ENCODE peak calls at places on chromosomes 3 and 15, in four cellular contexts. U is tibial artery, I is Peyer's patch, C is neural progenitor cell. A is an unnamed sample.

GRCh38 chr3:123154346-123154985 is 47.3 kb upstream of the SEC22A start:
- DNase-seq in C (no peak), I (no peak), U (no peak), A (no peak)

GRCh38 chr3:194057570-194058188 is 78.3 kb upstream of the HES1 start:
- DNase-seq in I (no peak), C (no peak), U (no peak), A (no peak)

GRCh38 chr3:175208316-175208715 is 349.2 kb downstream of the NAALADL2 start:
- DNase-seq in U (no peak), C (peak; percentile 20), I (no peak), A (no peak)

GRCh38 chr3:40504636-40505430 is 1.0 kb upstream of the ZNF620 start:
- DNase-seq in U (peak; percentile 80), I (no peak), C (no peak), A (no peak)

GRCh38 chr15:66095871-66096710 is 157.5 kb downstream of the MEGF11 start:
- DNase-seq in I (peak; percentile 27), U (peak; percentile 55), C (no peak), A (peak; percentile 59)

GRCh38 chr3:65751123-65751700 is 287.5 kb downstream of the MAGI1 start:
- DNase-seq in U (no peak), C (peak; percentile 90), I (peak; percentile 56), A (peak; percentile 28)

GRCh38 chr15:22227411-22227810 is 147.1 kb downstream of the OR4M2 start:
- DNase-seq in I (no peak), C (no peak), U (no peak), A (no peak)

GRCh38 chr3:139308156-139309017 is 35.4 kb upstream of the MRPS22 start:
- DNase-seq in I (no peak), C (peak; percentile 19), U (no peak), A (no peak)

GRCh38 chr15:60137711-60138396 is 133.7 kb downstream of the FOXB1 start:
- DNase-seq in U (no peak), I (no peak), C (no peak), A (no peak)

GRCh38 chr3:115581347-115582135 is 41.8 kb upstream of the GAP43 start:
- DNase-seq in I (no peak), U (no peak), C (no peak), A (no peak)

GRCh38 chr3:45118615-45119062 is 27.5 kb downstream of the CDCP1 start:
- DNase-seq in U (no peak), I (no peak), C (no peak), A (no peak)

GRCh38 chr3:120170223-120170622 is 76.0 kb upstream of the GSK3B start:
- DNase-seq in C (no peak), U (no peak), I (no peak), A (no peak)

GRCh38 chr15:20346082-20346805 is 195.4 kb downstream of the GOLGA6L6 start:
- DNase-seq in U (no peak), C (no peak), I (peak; percentile 43), A (peak; percentile 22)

GRCh38 chr3:115922681-115923347 is 299.5 kb downstream of the GAP43 start:
- DNase-seq in C (peak; percentile 26), I (no peak), U (no peak), A (peak; percentile 22)

GRCh38 chr3:16252243-16252978 is 12.3 kb downstream of the DPH3 start:
- DNase-seq in U (no peak), C (no peak), I (no peak), A (no peak)

GRCh38 chr3:179449621-179450020 is 1.6 kb downstream of the GNB4 start:
- DNase-seq in C (no peak), U (no peak), I (no peak), A (no peak)

GRCh38 chr3:150147776-150148175 is 177.1 kb upstream of the PFN2 start:
- DNase-seq in U (no peak), I (no peak), C (no peak), A (no peak)

GRCh38 chr3:121557426-121557934 is 10.3 kb upstream of the ARGFX start:
- DNase-seq in C (no peak), I (no peak), U (no peak), A (no peak)

GRCh38 chr3:121552797-121553196 is 7.0 kb upstream of the POLQ start:
- DNase-seq in U (no peak), C (no peak), I (no peak), A (no peak)

GRCh38 chr3:121552379-121552778 is 6.6 kb upstream of the POLQ start:
- DNase-seq in C (no peak), U (no peak), I (no peak), A (no peak)
- H3K4me3 ChIP-seq in C (no peak overlapping the region), U (no peak overlapping the region), I (no peak overlapping the region), A (no peak overlapping the region)

GRCh38 chr15:90942354-90943120 is 7.5 kb downstream of the UNC45A start:
- DNase-seq in I (no peak), C (no peak), U (no peak), A (no peak)
- H3K36me3 ChIP-seq in I (no peaks in the 10 kb centered on the region), C (no peaks in the 10 kb centered on the region), U (peaks cover 93% of the 10 kb centered on the region), A (peaks cover 43% of the 10 kb centered on the region)

DNA sequence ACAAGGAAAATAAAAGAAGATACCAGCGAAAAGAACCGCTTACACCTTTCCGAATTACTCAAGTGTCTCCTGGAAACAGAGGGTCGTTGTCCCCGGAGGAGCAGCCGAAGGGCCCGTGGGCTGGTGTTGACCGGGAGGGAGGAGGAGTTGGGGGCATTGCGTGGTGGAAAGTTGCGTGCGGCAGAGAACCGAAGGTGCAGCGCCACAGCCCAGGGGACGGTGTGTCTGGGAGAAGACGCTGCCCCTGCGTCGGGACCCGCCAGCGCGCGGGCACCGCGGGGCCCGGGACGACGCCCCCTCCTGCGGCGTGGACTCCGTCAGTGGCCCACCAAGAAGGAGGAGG is 325 bp downstream of the ALCAM start:
- DNase-seq in I (peak; percentile 64), C (peak; percentile 51), U (peak; percentile 69), A (peak; percentile 56)
- H3K27me3 ChIP-seq in I (no peaks in the 10 kb centered on the region), C (no peaks in the 10 kb centered on the region), U (no peaks in the 10 kb centered on the region), A (peaks cover 19% of the 10 kb centered on the region)

DNA sequence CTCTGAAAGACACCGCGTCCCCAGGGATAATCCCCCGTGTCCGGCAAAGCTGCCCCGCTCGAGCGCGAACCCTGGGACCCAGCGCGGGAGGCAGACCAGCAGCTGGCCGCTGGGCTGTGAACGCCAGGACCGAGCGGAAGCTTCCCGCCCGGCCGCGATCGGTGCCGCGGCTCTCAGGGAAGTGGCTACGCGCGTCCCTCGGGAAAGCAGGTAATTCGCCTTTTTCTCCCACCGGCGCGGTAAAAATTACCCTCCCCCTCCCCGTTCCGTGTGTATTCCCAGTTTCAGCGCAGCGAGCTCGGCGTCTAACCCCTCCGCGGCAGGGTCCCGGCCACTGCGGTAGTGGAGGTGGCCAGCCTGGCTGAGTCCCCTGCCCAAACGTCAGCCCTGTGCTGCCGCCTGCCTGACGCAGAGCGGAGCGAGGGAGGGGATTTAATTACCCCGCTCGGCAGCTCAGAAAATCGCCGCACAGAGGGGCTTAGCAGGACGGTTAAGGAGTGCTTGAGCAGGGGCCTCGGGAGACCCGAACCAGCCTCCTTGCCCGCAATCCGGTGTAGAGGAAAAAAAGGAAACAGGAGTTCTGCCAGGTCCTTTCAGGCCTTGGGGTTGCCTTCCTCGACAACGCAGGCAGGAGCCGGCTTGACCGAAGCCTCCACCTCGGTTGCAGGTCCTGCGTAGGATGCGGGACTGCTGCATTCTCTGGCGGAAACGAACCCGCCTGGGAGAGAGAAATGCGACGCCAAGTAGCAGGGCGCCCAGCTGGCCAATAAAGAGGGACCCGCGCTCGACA is 2.9 kb downstream of the GATA2 start:
- DNase-seq in C (peak; percentile 95), I (peak; percentile 53), U (peak; percentile 63), A (peak; percentile 86)
- H3K4me3 ChIP-seq in C (peak overlapping the region; percentile 42), I (peak overlapping the region; percentile 54), U (peak overlapping the region; percentile 51), A (peak overlapping the region; percentile 41)

GRCh38 chr3:132456141-132456540 is 38.8 kb downstream of the DNAJC13 start:
- DNase-seq in C (no peak), I (no peak), U (no peak), A (no peak)
- H3K36me3 ChIP-seq in C (peaks cover 45% of the 10 kb centered on the region), I (no peaks in the 10 kb centered on the region), U (peaks cover 79% of the 10 kb centered on the region), A (peaks cover 21% of the 10 kb centered on the region)

GRCh38 chr3:13124631-13125030 is 51.4 kb upstream of the IQSEC1 start:
- DNase-seq in U (peak; percentile 50), C (no peak), I (peak; percentile 15), A (no peak)
- H3K27me3 ChIP-seq in U (no peaks in the 10 kb centered on the region), C (no peaks in the 10 kb centered on the region), I (no peaks in the 10 kb centered on the region), A (no peaks in the 10 kb centered on the region)

GRCh38 chr15:43518073-43518761 is 809 bp downstream of the MAP1A start:
- DNase-seq in U (no peak), C (peak; percentile 70), I (no peak), A (peak; percentile 90)
- H3K4me3 ChIP-seq in U (peak overlapping the region; percentile 59), C (peak overlapping the region; percentile 52), I (peak overlapping the region; percentile 12), A (peak overlapping the region; percentile 51)

GRCh38 chr3:10149222-10149621 is 7.6 kb downstream of the VHL start:
- DNase-seq in I (no peak), U (no peak), C (no peak), A (no peak)
- H3K36me3 ChIP-seq in I (peaks cover 3% of the 10 kb centered on the region), U (peaks cover 42% of the 10 kb centered on the region), C (peaks cover 18% of the 10 kb centered on the region), A (peaks cover 14% of the 10 kb centered on the region)

DNA sequence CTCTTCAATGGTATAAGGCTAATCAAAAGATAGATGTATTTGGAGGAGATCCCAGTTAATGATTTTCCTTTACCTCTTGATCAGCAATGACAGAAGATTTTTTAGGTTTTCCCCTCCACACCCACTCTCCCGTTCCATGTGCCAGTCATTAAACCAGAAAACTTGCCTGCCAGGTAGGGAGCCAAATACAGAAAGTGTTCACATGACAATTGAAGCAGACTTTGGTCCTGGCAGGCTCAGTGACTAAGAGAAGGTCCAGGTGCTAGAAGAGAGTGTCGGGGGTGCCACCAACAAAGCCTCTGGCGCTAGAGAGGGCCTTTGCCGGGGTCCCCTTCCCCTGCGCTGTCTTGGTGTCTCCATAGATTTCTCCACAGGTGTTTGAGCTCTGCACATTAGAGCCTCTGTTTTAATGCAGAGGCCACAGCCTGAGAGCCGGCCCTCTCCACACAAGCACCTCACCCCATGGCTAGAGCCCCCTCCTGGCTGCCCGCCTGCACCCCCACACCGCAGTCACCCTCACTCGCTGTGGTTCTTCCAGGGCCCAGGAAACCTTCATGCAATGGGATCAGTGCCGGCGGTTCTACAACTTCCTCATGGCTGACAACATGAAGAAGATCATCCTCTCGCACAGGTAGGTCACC is 36.4 kb downstream of the RLBP1 start:
- DNase-seq in I (no peak), U (no peak), C (no peak), A (no peak)
- H3K27me3 ChIP-seq in I (no peaks in the 10 kb centered on the region), U (no peaks in the 10 kb centered on the region), C (no peaks in the 10 kb centered on the region), A (no peaks in the 10 kb centered on the region)